ENCODE peak calls at places on chromosomes 7 and 10, in ten cellular contexts. One of them, this sample, is unnamed.

GRCh38 chr10:45354261-45354660 is 19.8 kb upstream of the ALOX5 start:
- DNase-seq in fibroblast of mammary gland: no peak
- DNase-seq in IMR-90: no peak
- DNase-seq in AG04450: no peak
- DNase-seq in left ventricle myocardium inferior: no peak
- DNase-seq in lower lobe of right lung: peak; percentile 82
- DNase-seq in fibroblast of villous mesenchyme: no peak
- DNase-seq in keratinocyte: no peak
- DNase-seq in GM23338: no peak
- DNase-seq in LNCaP clone FGC: no peak
- DNase-seq in this sample: no peak

GRCh38 chr7:51639661-51640340 is 323.2 kb upstream of the COBL start:
- DNase-seq in fibroblast of mammary gland: no peak
- DNase-seq in IMR-90: no peak
- DNase-seq in AG04450: no peak
- DNase-seq in left ventricle myocardium inferior: no peak
- DNase-seq in lower lobe of right lung: no peak
- DNase-seq in fibroblast of villous mesenchyme: no peak
- DNase-seq in keratinocyte: no peak
- DNase-seq in GM23338: no peak
- DNase-seq in LNCaP clone FGC: no peak
- DNase-seq in this sample: peak; percentile 44

GRCh38 chr7:157588271-157588589 is 251.4 kb downstream of the DNAJB6 start:
- DNase-seq in fibroblast of mammary gland: no peak
- DNase-seq in IMR-90: no peak
- DNase-seq in AG04450: no peak
- DNase-seq in left ventricle myocardium inferior: no peak
- DNase-seq in lower lobe of right lung: peak; percentile 38
- DNase-seq in fibroblast of villous mesenchyme: no peak
- DNase-seq in keratinocyte: no peak
- DNase-seq in GM23338: no peak
- DNase-seq in LNCaP clone FGC: no peak
- DNase-seq in this sample: no peak

GRCh38 chr10:5910323-5911100 is 20.5 kb downstream of the FBH1 start:
- DNase-seq in fibroblast of mammary gland: peak; percentile 8
- DNase-seq in IMR-90: no peak
- DNase-seq in AG04450: no peak
- DNase-seq in left ventricle myocardium inferior: peak; percentile 30
- DNase-seq in lower lobe of right lung: no peak
- DNase-seq in fibroblast of villous mesenchyme: no peak
- DNase-seq in keratinocyte: no peak
- DNase-seq in GM23338: no peak
- DNase-seq in LNCaP clone FGC: no peak
- DNase-seq in this sample: peak; percentile 6

GRCh38 chr7:47103498-47104205 is 478.3 kb downstream of the TNS3 start:
- DNase-seq in fibroblast of mammary gland: no peak
- DNase-seq in IMR-90: no peak
- DNase-seq in AG04450: no peak
- DNase-seq in left ventricle myocardium inferior: no peak
- DNase-seq in lower lobe of right lung: no peak
- DNase-seq in fibroblast of villous mesenchyme: no peak
- DNase-seq in keratinocyte: no peak
- DNase-seq in GM23338: peak; percentile 3
- DNase-seq in LNCaP clone FGC: no peak
- DNase-seq in this sample: no peak

GRCh38 chr7:73438547-73439245 is 5.1 kb downstream of the FZD9 start:
- DNase-seq in fibroblast of mammary gland: no peak
- DNase-seq in IMR-90: no peak
- DNase-seq in AG04450: no peak
- DNase-seq in left ventricle myocardium inferior: no peak
- DNase-seq in lower lobe of right lung: no peak
- DNase-seq in fibroblast of villous mesenchyme: no peak
- DNase-seq in keratinocyte: no peak
- DNase-seq in GM23338: no peak
- DNase-seq in LNCaP clone FGC: no peak
- DNase-seq in this sample: no peak

GRCh38 chr7:3260425-3260762 is 40.7 kb upstream of the SDK1 start:
- DNase-seq in fibroblast of mammary gland: peak; percentile 69
- DNase-seq in IMR-90: peak; percentile 41
- DNase-seq in AG04450: no peak
- DNase-seq in left ventricle myocardium inferior: no peak
- DNase-seq in lower lobe of right lung: no peak
- DNase-seq in fibroblast of villous mesenchyme: peak; percentile 85
- DNase-seq in keratinocyte: no peak
- DNase-seq in GM23338: no peak
- DNase-seq in LNCaP clone FGC: no peak
- DNase-seq in this sample: peak; percentile 48

GRCh38 chr7:100088621-100089457 is at the start of gene COPS6:
- DNase-seq in fibroblast of mammary gland: peak; percentile 65
- DNase-seq in IMR-90: peak; percentile 64
- DNase-seq in AG04450: no peak
- DNase-seq in left ventricle myocardium inferior: peak; percentile 90
- DNase-seq in lower lobe of right lung: peak; percentile 91
- DNase-seq in fibroblast of villous mesenchyme: peak; percentile 82
- DNase-seq in keratinocyte: no peak
- DNase-seq in GM23338: peak; percentile 86
- DNase-seq in LNCaP clone FGC: no peak
- DNase-seq in this sample: peak; percentile 75

GRCh38 chr10:8361510-8361844 is 307.0 kb downstream of the GATA3 start:
- DNase-seq in fibroblast of mammary gland: no peak
- DNase-seq in IMR-90: no peak
- DNase-seq in AG04450: no peak
- DNase-seq in left ventricle myocardium inferior: no peak
- DNase-seq in lower lobe of right lung: no peak
- DNase-seq in fibroblast of villous mesenchyme: no peak
- DNase-seq in keratinocyte: no peak
- DNase-seq in GM23338: no peak
- DNase-seq in LNCaP clone FGC: no peak
- DNase-seq in this sample: no peak

GRCh38 chr7:18144171-18144570 is 116.5 kb upstream of the PRPS1L1 start:
- DNase-seq in fibroblast of mammary gland: no peak
- DNase-seq in IMR-90: no peak
- DNase-seq in AG04450: no peak
- DNase-seq in left ventricle myocardium inferior: no peak
- DNase-seq in lower lobe of right lung: no peak
- DNase-seq in fibroblast of villous mesenchyme: no peak
- DNase-seq in keratinocyte: no peak
- DNase-seq in GM23338: no peak
- DNase-seq in LNCaP clone FGC: no peak
- DNase-seq in this sample: no peak

GRCh38 chr7:158244873-158245723 is 342.5 kb downstream of the PTPRN2 start:
- DNase-seq in fibroblast of mammary gland: no peak
- DNase-seq in IMR-90: no peak
- DNase-seq in AG04450: no peak
- DNase-seq in left ventricle myocardium inferior: no peak
- DNase-seq in lower lobe of right lung: no peak
- DNase-seq in fibroblast of villous mesenchyme: no peak
- DNase-seq in keratinocyte: no peak
- DNase-seq in GM23338: no peak
- DNase-seq in LNCaP clone FGC: no peak
- DNase-seq in this sample: no peak

GRCh38 chr10:117681104-117681503 is 138.6 kb downstream of the EMX2 start:
- DNase-seq in fibroblast of mammary gland: no peak
- DNase-seq in IMR-90: no peak
- DNase-seq in AG04450: no peak
- DNase-seq in left ventricle myocardium inferior: no peak
- DNase-seq in lower lobe of right lung: no peak
- DNase-seq in fibroblast of villous mesenchyme: no peak
- DNase-seq in keratinocyte: no peak
- DNase-seq in GM23338: no peak
- DNase-seq in LNCaP clone FGC: no peak
- DNase-seq in this sample: no peak

GRCh38 chr10:3746634-3747033 is 38.4 kb downstream of the KLF6 start:
- DNase-seq in fibroblast of mammary gland: no peak
- DNase-seq in IMR-90: no peak
- DNase-seq in AG04450: no peak
- DNase-seq in left ventricle myocardium inferior: no peak
- DNase-seq in lower lobe of right lung: no peak
- DNase-seq in fibroblast of villous mesenchyme: no peak
- DNase-seq in keratinocyte: no peak
- DNase-seq in GM23338: no peak
- DNase-seq in LNCaP clone FGC: no peak
- DNase-seq in this sample: no peak

GRCh38 chr10:77841711-77842375 is 84.7 kb downstream of the DLG5 start:
- DNase-seq in fibroblast of mammary gland: no peak
- DNase-seq in IMR-90: no peak
- DNase-seq in AG04450: no peak
- DNase-seq in left ventricle myocardium inferior: no peak
- DNase-seq in lower lobe of right lung: no peak
- DNase-seq in fibroblast of villous mesenchyme: no peak
- DNase-seq in keratinocyte: no peak
- DNase-seq in GM23338: no peak
- DNase-seq in LNCaP clone FGC: no peak
- DNase-seq in this sample: no peak

GRCh38 chr7:125033506-125033905 is 103.9 kb upstream of the POT1 start:
- DNase-seq in fibroblast of mammary gland: no peak
- DNase-seq in IMR-90: no peak
- DNase-seq in AG04450: no peak
- DNase-seq in left ventricle myocardium inferior: no peak
- DNase-seq in lower lobe of right lung: no peak
- DNase-seq in fibroblast of villous mesenchyme: no peak
- DNase-seq in keratinocyte: no peak
- DNase-seq in GM23338: peak; percentile 18
- DNase-seq in LNCaP clone FGC: no peak
- DNase-seq in this sample: no peak

GRCh38 chr7:41641006-41641714 is 61.7 kb downstream of the INHBA start:
- DNase-seq in fibroblast of mammary gland: no peak
- DNase-seq in IMR-90: peak; percentile 23
- DNase-seq in AG04450: no peak
- DNase-seq in left ventricle myocardium inferior: no peak
- DNase-seq in lower lobe of right lung: no peak
- DNase-seq in fibroblast of villous mesenchyme: no peak
- DNase-seq in keratinocyte: no peak
- DNase-seq in GM23338: no peak
- DNase-seq in LNCaP clone FGC: no peak
- DNase-seq in this sample: peak; percentile 85

GRCh38 chr10:59265140-59265539 is 88.7 kb downstream of the PHYHIPL start:
- DNase-seq in fibroblast of mammary gland: no peak
- DNase-seq in IMR-90: no peak
- DNase-seq in AG04450: no peak
- DNase-seq in left ventricle myocardium inferior: no peak
- DNase-seq in lower lobe of right lung: no peak
- DNase-seq in fibroblast of villous mesenchyme: no peak
- DNase-seq in keratinocyte: no peak
- DNase-seq in GM23338: peak; percentile 20
- DNase-seq in LNCaP clone FGC: no peak
- DNase-seq in this sample: no peak

GRCh38 chr10:34916368-34916767 is 101.3 kb upstream of the PARD3 start:
- DNase-seq in fibroblast of mammary gland: peak; percentile 94
- DNase-seq in IMR-90: peak; percentile 94
- DNase-seq in AG04450: peak; percentile 78
- DNase-seq in left ventricle myocardium inferior: no peak
- DNase-seq in lower lobe of right lung: no peak
- DNase-seq in fibroblast of villous mesenchyme: peak; percentile 90
- DNase-seq in keratinocyte: peak; percentile 54
- DNase-seq in GM23338: no peak
- DNase-seq in LNCaP clone FGC: no peak
- DNase-seq in this sample: peak; percentile 85

GRCh38 chr10:121935702-121936101 is 7.9 kb upstream of the ATE1 start:
- DNase-seq in fibroblast of mammary gland: peak; percentile 8
- DNase-seq in IMR-90: no peak
- DNase-seq in AG04450: no peak
- DNase-seq in left ventricle myocardium inferior: no peak
- DNase-seq in lower lobe of right lung: no peak
- DNase-seq in fibroblast of villous mesenchyme: peak; percentile 87
- DNase-seq in keratinocyte: no peak
- DNase-seq in GM23338: no peak
- DNase-seq in LNCaP clone FGC: no peak
- DNase-seq in this sample: no peak

GRCh38 chr7:151505836-151506468 is 13.7 kb downstream of the RHEB start:
- DNase-seq in fibroblast of mammary gland: no peak
- DNase-seq in IMR-90: no peak
- DNase-seq in AG04450: no peak
- DNase-seq in left ventricle myocardium inferior: no peak
- DNase-seq in lower lobe of right lung: no peak
- DNase-seq in fibroblast of villous mesenchyme: no peak
- DNase-seq in keratinocyte: no peak
- DNase-seq in GM23338: no peak
- DNase-seq in LNCaP clone FGC: no peak
- DNase-seq in this sample: no peak

GRCh38 chr10:129646921-129647320 is 179.9 kb downstream of the MGMT start:
- DNase-seq in fibroblast of mammary gland: no peak
- DNase-seq in IMR-90: no peak
- DNase-seq in AG04450: no peak
- DNase-seq in left ventricle myocardium inferior: no peak
- DNase-seq in lower lobe of right lung: no peak
- DNase-seq in fibroblast of villous mesenchyme: no peak
- DNase-seq in keratinocyte: no peak
- DNase-seq in GM23338: peak; percentile 39
- DNase-seq in LNCaP clone FGC: no peak
- DNase-seq in this sample: no peak

GRCh38 chr7:92100523-92100922 is 33.8 kb downstream of the CYP51A1 start:
- DNase-seq in fibroblast of mammary gland: no peak
- DNase-seq in IMR-90: no peak
- DNase-seq in AG04450: no peak
- DNase-seq in left ventricle myocardium inferior: no peak
- DNase-seq in lower lobe of right lung: no peak
- DNase-seq in fibroblast of villous mesenchyme: no peak
- DNase-seq in keratinocyte: no peak
- DNase-seq in GM23338: no peak
- DNase-seq in LNCaP clone FGC: no peak
- DNase-seq in this sample: no peak
- TF ChIP-seq CTCF in fibroblast of mammary gland: no peak
- TF ChIP-seq CTCF in IMR-90: no peak
- TF ChIP-seq CTCF in AG04450: no peak
- TF ChIP-seq CTCF in left ventricle myocardium inferior: no peak
- TF ChIP-seq CTCF in lower lobe of right lung: no peak
- TF ChIP-seq CTCF in fibroblast of villous mesenchyme: no peak
- TF ChIP-seq CTCF in keratinocyte: no peak
- TF ChIP-seq CTCF in GM23338: no peak
- TF ChIP-seq CTCF in LNCaP clone FGC: no peak
- TF ChIP-seq CTCF in this sample: no peak

GRCh38 chr10:30870926-30871325 is 160.7 kb downstream of the ZNF438 start:
- DNase-seq in fibroblast of mammary gland: no peak
- DNase-seq in IMR-90: no peak
- DNase-seq in AG04450: no peak
- DNase-seq in left ventricle myocardium inferior: no peak
- DNase-seq in lower lobe of right lung: no peak
- DNase-seq in fibroblast of villous mesenchyme: peak; percentile 63
- DNase-seq in keratinocyte: no peak
- DNase-seq in GM23338: no peak
- DNase-seq in LNCaP clone FGC: no peak
- DNase-seq in this sample: no peak
- H3K4me3 ChIP-seq in fibroblast of mammary gland: no peak overlapping the region
- H3K4me3 ChIP-seq in IMR-90: no peak overlapping the region
- H3K4me3 ChIP-seq in AG04450: no peak overlapping the region
- H3K4me3 ChIP-seq in left ventricle myocardium inferior: no peak overlapping the region
- H3K4me3 ChIP-seq in lower lobe of right lung: no peak overlapping the region
- H3K4me3 ChIP-seq in fibroblast of villous mesenchyme: no peak overlapping the region
- H3K4me3 ChIP-seq in keratinocyte: no peak overlapping the region
- H3K4me3 ChIP-seq in GM23338: no peak overlapping the region
- H3K4me3 ChIP-seq in LNCaP clone FGC: no peak overlapping the region
- H3K4me3 ChIP-seq in this sample: no peak overlapping the region

GRCh38 chr10:119290301-119291036 is 83.1 kb downstream of the GRK5 start:
- DNase-seq in fibroblast of mammary gland: peak; percentile 12
- DNase-seq in IMR-90: no peak
- DNase-seq in AG04450: no peak
- DNase-seq in left ventricle myocardium inferior: no peak
- DNase-seq in lower lobe of right lung: no peak
- DNase-seq in fibroblast of villous mesenchyme: no peak
- DNase-seq in keratinocyte: no peak
- DNase-seq in GM23338: peak; percentile 35
- DNase-seq in LNCaP clone FGC: no peak
- DNase-seq in this sample: no peak
- TF ChIP-seq CTCF in fibroblast of mammary gland: peak; percentile 12
- TF ChIP-seq CTCF in IMR-90: no peak
- TF ChIP-seq CTCF in AG04450: peak; percentile 26
- TF ChIP-seq CTCF in left ventricle myocardium inferior: no peak
- TF ChIP-seq CTCF in lower lobe of right lung: no peak
- TF ChIP-seq CTCF in fibroblast of villous mesenchyme: no peak
- TF ChIP-seq CTCF in keratinocyte: peak; percentile 43
- TF ChIP-seq CTCF in GM23338: peak; percentile 26
- TF ChIP-seq CTCF in LNCaP clone FGC: peak; percentile 6
- TF ChIP-seq CTCF in this sample: no peak

GRCh38 chr10:92238062-92238585 is 52.8 kb downstream of the CPEB3 start:
- DNase-seq in fibroblast of mammary gland: no peak
- DNase-seq in IMR-90: no peak
- DNase-seq in AG04450: no peak
- DNase-seq in left ventricle myocardium inferior: no peak
- DNase-seq in lower lobe of right lung: no peak
- DNase-seq in fibroblast of villous mesenchyme: no peak
- DNase-seq in keratinocyte: no peak
- DNase-seq in GM23338: no peak
- DNase-seq in LNCaP clone FGC: no peak
- DNase-seq in this sample: no peak
- H3K4me3 ChIP-seq in fibroblast of mammary gland: no peak overlapping the region
- H3K4me3 ChIP-seq in IMR-90: no peak overlapping the region
- H3K4me3 ChIP-seq in AG04450: no peak overlapping the region
- H3K4me3 ChIP-seq in left ventricle myocardium inferior: peak overlapping the region; percentile 81
- H3K4me3 ChIP-seq in lower lobe of right lung: peak overlapping the region; percentile 74
- H3K4me3 ChIP-seq in fibroblast of villous mesenchyme: peak overlapping the region; percentile 78
- H3K4me3 ChIP-seq in keratinocyte: peak overlapping the region; percentile 1
- H3K4me3 ChIP-seq in GM23338: peak overlapping the region; percentile 52
- H3K4me3 ChIP-seq in LNCaP clone FGC: no peak overlapping the region
- H3K4me3 ChIP-seq in this sample: no peak overlapping the region